ENCODE peak calls at places on chromosomes 6 and 20, in nine cellular contexts. One of them, this sample, is unnamed.

GRCh38 chr20:33640287-33640686 is 21.8 kb upstream of the C20orf144 start:
- DNase-seq in cardiac muscle cell: no peak
- DNase-seq in RWPE1: no peak
- DNase-seq in neural progenitor cell: no peak
- DNase-seq in colonic mucosa: no peak
- DNase-seq in CD8-positive, alpha-beta memory T cell: no peak
- DNase-seq in effector memory CD4-positive, alpha-beta T cell: no peak
- DNase-seq in prostate gland: no peak
- DNase-seq in GM23248: no peak
- DNase-seq in this sample: no peak

GRCh38 chr6:71499667-71500066 is 211.1 kb downstream of the OGFRL1 start:
- DNase-seq in cardiac muscle cell: no peak
- DNase-seq in RWPE1: no peak
- DNase-seq in neural progenitor cell: no peak
- DNase-seq in colonic mucosa: no peak
- DNase-seq in CD8-positive, alpha-beta memory T cell: no peak
- DNase-seq in effector memory CD4-positive, alpha-beta T cell: no peak
- DNase-seq in prostate gland: no peak
- DNase-seq in GM23248: no peak
- DNase-seq in this sample: no peak

GRCh38 chr6:78192057-78192456 is 539.2 kb downstream of the MEI4 start:
- DNase-seq in cardiac muscle cell: no peak
- DNase-seq in RWPE1: no peak
- DNase-seq in neural progenitor cell: no peak
- DNase-seq in colonic mucosa: no peak
- DNase-seq in CD8-positive, alpha-beta memory T cell: no peak
- DNase-seq in effector memory CD4-positive, alpha-beta T cell: no peak
- DNase-seq in prostate gland: no peak
- DNase-seq in GM23248: no peak
- DNase-seq in this sample: no peak

GRCh38 chr6:62775427-62776022 is 435.7 kb upstream of the FKBP1C start:
- DNase-seq in cardiac muscle cell: peak; percentile 51
- DNase-seq in RWPE1: no peak
- DNase-seq in neural progenitor cell: peak; percentile 44
- DNase-seq in colonic mucosa: no peak
- DNase-seq in CD8-positive, alpha-beta memory T cell: no peak
- DNase-seq in effector memory CD4-positive, alpha-beta T cell: no peak
- DNase-seq in prostate gland: no peak
- DNase-seq in GM23248: peak; percentile 39
- DNase-seq in this sample: no peak

GRCh38 chr6:158849899-158850806 is 31.0 kb upstream of the EZR start:
- DNase-seq in cardiac muscle cell: no peak
- DNase-seq in RWPE1: peak; percentile 93
- DNase-seq in neural progenitor cell: no peak
- DNase-seq in colonic mucosa: peak; percentile 79
- DNase-seq in CD8-positive, alpha-beta memory T cell: peak; percentile 80
- DNase-seq in effector memory CD4-positive, alpha-beta T cell: peak; percentile 41
- DNase-seq in prostate gland: peak; percentile 29
- DNase-seq in GM23248: peak; percentile 97
- DNase-seq in this sample: peak; percentile 98

GRCh38 chr6:158677906-158678305 is 28.1 kb downstream of the SYTL3 start:
- DNase-seq in cardiac muscle cell: no peak
- DNase-seq in RWPE1: no peak
- DNase-seq in neural progenitor cell: no peak
- DNase-seq in colonic mucosa: peak; percentile 9
- DNase-seq in CD8-positive, alpha-beta memory T cell: no peak
- DNase-seq in effector memory CD4-positive, alpha-beta T cell: no peak
- DNase-seq in prostate gland: no peak
- DNase-seq in GM23248: no peak
- DNase-seq in this sample: no peak

GRCh38 chr20:56826971-56827645 is 198.0 kb downstream of the TFAP2C start:
- DNase-seq in cardiac muscle cell: no peak
- DNase-seq in RWPE1: peak; percentile 96
- DNase-seq in neural progenitor cell: no peak
- DNase-seq in colonic mucosa: no peak
- DNase-seq in CD8-positive, alpha-beta memory T cell: no peak
- DNase-seq in effector memory CD4-positive, alpha-beta T cell: no peak
- DNase-seq in prostate gland: peak; percentile 30
- DNase-seq in GM23248: peak; percentile 93
- DNase-seq in this sample: no peak

GRCh38 chr6:170291271-170292110 is 613 bp upstream of the DLL1 start:
- DNase-seq in cardiac muscle cell: peak; percentile 72
- DNase-seq in RWPE1: no peak
- DNase-seq in neural progenitor cell: peak; percentile 96
- DNase-seq in colonic mucosa: peak; percentile 75
- DNase-seq in CD8-positive, alpha-beta memory T cell: no peak
- DNase-seq in effector memory CD4-positive, alpha-beta T cell: no peak
- DNase-seq in prostate gland: peak; percentile 72
- DNase-seq in GM23248: peak; percentile 39
- DNase-seq in this sample: no peak

GRCh38 chr6:168992696-168993185 is 260.9 kb downstream of the THBS2 start:
- DNase-seq in cardiac muscle cell: no peak
- DNase-seq in RWPE1: no peak
- DNase-seq in neural progenitor cell: no peak
- DNase-seq in colonic mucosa: no peak
- DNase-seq in CD8-positive, alpha-beta memory T cell: no peak
- DNase-seq in effector memory CD4-positive, alpha-beta T cell: no peak
- DNase-seq in prostate gland: no peak
- DNase-seq in GM23248: no peak
- DNase-seq in this sample: no peak

GRCh38 chr6:17226766-17227338 is 54.3 kb upstream of the RBM24 start:
- DNase-seq in cardiac muscle cell: no peak
- DNase-seq in RWPE1: no peak
- DNase-seq in neural progenitor cell: no peak
- DNase-seq in colonic mucosa: no peak
- DNase-seq in CD8-positive, alpha-beta memory T cell: no peak
- DNase-seq in effector memory CD4-positive, alpha-beta T cell: no peak
- DNase-seq in prostate gland: no peak
- DNase-seq in GM23248: peak; percentile 30
- DNase-seq in this sample: no peak

GRCh38 chr20:49616154-49617007 is 48.4 kb upstream of the PTGIS start:
- DNase-seq in cardiac muscle cell: no peak
- DNase-seq in RWPE1: no peak
- DNase-seq in neural progenitor cell: no peak
- DNase-seq in colonic mucosa: no peak
- DNase-seq in CD8-positive, alpha-beta memory T cell: no peak
- DNase-seq in effector memory CD4-positive, alpha-beta T cell: no peak
- DNase-seq in prostate gland: no peak
- DNase-seq in GM23248: no peak
- DNase-seq in this sample: peak; percentile 41
- H3K27ac ChIP-seq in cardiac muscle cell: no peak overlapping the region
- H3K27ac ChIP-seq in RWPE1: peak overlapping the region; percentile 50
- H3K27ac ChIP-seq in neural progenitor cell: no peak overlapping the region
- H3K27ac ChIP-seq in colonic mucosa: no peak overlapping the region
- H3K27ac ChIP-seq in CD8-positive, alpha-beta memory T cell: no peak overlapping the region
- H3K27ac ChIP-seq in effector memory CD4-positive, alpha-beta T cell: no peak overlapping the region
- H3K27ac ChIP-seq in prostate gland: no peak overlapping the region
- H3K27ac ChIP-seq in GM23248: no peak overlapping the region
- H3K27ac ChIP-seq in this sample: peak overlapping the region; percentile 72

DNA sequence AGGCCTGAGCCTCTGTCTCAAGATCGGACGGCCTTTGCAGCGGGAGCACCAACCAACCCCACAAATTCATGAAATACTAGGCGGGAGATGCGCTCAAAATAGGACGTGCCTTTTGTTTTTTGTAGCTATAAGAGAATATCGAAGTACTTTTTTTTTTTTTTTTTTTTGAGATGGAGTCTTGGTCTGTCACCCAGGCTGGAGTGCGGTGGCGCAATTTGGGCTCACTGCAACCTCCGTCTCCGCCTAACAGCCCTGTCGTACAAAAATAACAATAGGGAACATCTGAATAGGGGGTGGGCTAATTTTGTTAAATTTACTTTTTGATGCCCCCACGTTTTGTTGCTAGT is 5.9 kb upstream of the TUBB2A start:
- DNase-seq in cardiac muscle cell: no peak
- DNase-seq in RWPE1: no peak
- DNase-seq in neural progenitor cell: no peak
- DNase-seq in colonic mucosa: no peak
- DNase-seq in CD8-positive, alpha-beta memory T cell: no peak
- DNase-seq in effector memory CD4-positive, alpha-beta T cell: no peak
- DNase-seq in prostate gland: no peak
- DNase-seq in GM23248: no peak
- DNase-seq in this sample: no peak
- H3K27ac ChIP-seq in cardiac muscle cell: no peak overlapping the region
- H3K27ac ChIP-seq in RWPE1: peak overlapping the region; percentile 89
- H3K27ac ChIP-seq in neural progenitor cell: no peak overlapping the region
- H3K27ac ChIP-seq in colonic mucosa: peak overlapping the region; percentile 97
- H3K27ac ChIP-seq in CD8-positive, alpha-beta memory T cell: peak overlapping the region; percentile 62
- H3K27ac ChIP-seq in effector memory CD4-positive, alpha-beta T cell: no peak overlapping the region
- H3K27ac ChIP-seq in prostate gland: peak overlapping the region; percentile 86
- H3K27ac ChIP-seq in GM23248: peak overlapping the region; percentile 94
- H3K27ac ChIP-seq in this sample: peak overlapping the region; percentile 96

GRCh38 chr20:20466341-20466879 is 98.5 kb downstream of the INSM1 start:
- DNase-seq in cardiac muscle cell: no peak
- DNase-seq in RWPE1: no peak
- DNase-seq in neural progenitor cell: no peak
- DNase-seq in colonic mucosa: no peak
- DNase-seq in CD8-positive, alpha-beta memory T cell: no peak
- DNase-seq in effector memory CD4-positive, alpha-beta T cell: no peak
- DNase-seq in prostate gland: no peak
- DNase-seq in GM23248: peak; percentile 93
- DNase-seq in this sample: no peak
- H3K27ac ChIP-seq in cardiac muscle cell: no peak overlapping the region
- H3K27ac ChIP-seq in RWPE1: no peak overlapping the region
- H3K27ac ChIP-seq in neural progenitor cell: no peak overlapping the region
- H3K27ac ChIP-seq in colonic mucosa: no peak overlapping the region
- H3K27ac ChIP-seq in CD8-positive, alpha-beta memory T cell: no peak overlapping the region
- H3K27ac ChIP-seq in effector memory CD4-positive, alpha-beta T cell: no peak overlapping the region
- H3K27ac ChIP-seq in prostate gland: no peak overlapping the region
- H3K27ac ChIP-seq in GM23248: peak overlapping the region; percentile 67
- H3K27ac ChIP-seq in this sample: no peak overlapping the region

GRCh38 chr20:48660788-48661187 is 167.0 kb downstream of the PREX1 start:
- DNase-seq in cardiac muscle cell: no peak
- DNase-seq in RWPE1: no peak
- DNase-seq in neural progenitor cell: no peak
- DNase-seq in colonic mucosa: no peak
- DNase-seq in CD8-positive, alpha-beta memory T cell: no peak
- DNase-seq in effector memory CD4-positive, alpha-beta T cell: no peak
- DNase-seq in prostate gland: no peak
- DNase-seq in GM23248: no peak
- DNase-seq in this sample: no peak
- H3K27ac ChIP-seq in cardiac muscle cell: no peak overlapping the region
- H3K27ac ChIP-seq in RWPE1: no peak overlapping the region
- H3K27ac ChIP-seq in neural progenitor cell: no peak overlapping the region
- H3K27ac ChIP-seq in colonic mucosa: no peak overlapping the region
- H3K27ac ChIP-seq in CD8-positive, alpha-beta memory T cell: no peak overlapping the region
- H3K27ac ChIP-seq in effector memory CD4-positive, alpha-beta T cell: no peak overlapping the region
- H3K27ac ChIP-seq in prostate gland: no peak overlapping the region
- H3K27ac ChIP-seq in GM23248: no peak overlapping the region
- H3K27ac ChIP-seq in this sample: no peak overlapping the region

DNA sequence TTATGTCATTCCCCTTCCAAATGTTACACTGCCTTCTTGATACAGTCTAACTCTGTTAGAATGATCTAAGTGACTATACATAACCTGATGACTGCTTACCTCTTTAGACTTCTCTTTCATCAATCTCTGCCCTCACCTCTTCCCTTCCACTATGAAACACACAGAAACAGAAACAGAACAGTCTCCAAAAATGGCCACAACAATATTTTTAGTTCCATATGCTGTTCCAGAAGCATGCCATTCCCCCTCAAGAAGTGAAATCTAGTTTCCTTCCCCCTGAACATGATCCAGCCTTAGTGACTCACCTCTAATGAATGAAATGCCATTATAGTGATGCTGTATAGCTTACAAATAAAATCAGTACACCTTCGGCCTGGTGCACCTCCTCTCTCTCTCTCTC is 229.3 kb upstream of the TENT5A start:
- DNase-seq in cardiac muscle cell: no peak
- DNase-seq in RWPE1: peak; percentile 71
- DNase-seq in neural progenitor cell: no peak
- DNase-seq in colonic mucosa: no peak
- DNase-seq in CD8-positive, alpha-beta memory T cell: no peak
- DNase-seq in effector memory CD4-positive, alpha-beta T cell: no peak
- DNase-seq in prostate gland: no peak
- DNase-seq in GM23248: peak; percentile 76
- DNase-seq in this sample: no peak
- H3K27ac ChIP-seq in cardiac muscle cell: no peak overlapping the region
- H3K27ac ChIP-seq in RWPE1: no peak overlapping the region
- H3K27ac ChIP-seq in neural progenitor cell: no peak overlapping the region
- H3K27ac ChIP-seq in colonic mucosa: no peak overlapping the region
- H3K27ac ChIP-seq in CD8-positive, alpha-beta memory T cell: no peak overlapping the region
- H3K27ac ChIP-seq in effector memory CD4-positive, alpha-beta T cell: no peak overlapping the region
- H3K27ac ChIP-seq in prostate gland: no peak overlapping the region
- H3K27ac ChIP-seq in GM23248: peak overlapping the region; percentile 74
- H3K27ac ChIP-seq in this sample: no peak overlapping the region

GRCh38 chr20:51980277-51980676 is 178.0 kb upstream of the SALL4 start:
- DNase-seq in cardiac muscle cell: no peak
- DNase-seq in RWPE1: no peak
- DNase-seq in neural progenitor cell: no peak
- DNase-seq in colonic mucosa: no peak
- DNase-seq in CD8-positive, alpha-beta memory T cell: no peak
- DNase-seq in effector memory CD4-positive, alpha-beta T cell: no peak
- DNase-seq in prostate gland: no peak
- DNase-seq in GM23248: no peak
- DNase-seq in this sample: no peak

GRCh38 chr20:51985753-51986152 is 183.4 kb upstream of the SALL4 start:
- DNase-seq in cardiac muscle cell: no peak
- DNase-seq in RWPE1: no peak
- DNase-seq in neural progenitor cell: no peak
- DNase-seq in colonic mucosa: no peak
- DNase-seq in CD8-positive, alpha-beta memory T cell: no peak
- DNase-seq in effector memory CD4-positive, alpha-beta T cell: no peak
- DNase-seq in prostate gland: no peak
- DNase-seq in GM23248: no peak
- DNase-seq in this sample: no peak

GRCh38 chr20:51979226-51979625 is 176.9 kb upstream of the SALL4 start:
- DNase-seq in cardiac muscle cell: no peak
- DNase-seq in RWPE1: no peak
- DNase-seq in neural progenitor cell: no peak
- DNase-seq in colonic mucosa: no peak
- DNase-seq in CD8-positive, alpha-beta memory T cell: no peak
- DNase-seq in effector memory CD4-positive, alpha-beta T cell: no peak
- DNase-seq in prostate gland: no peak
- DNase-seq in GM23248: no peak
- DNase-seq in this sample: no peak

GRCh38 chr20:51987812-51988211 is 185.5 kb upstream of the SALL4 start:
- DNase-seq in cardiac muscle cell: no peak
- DNase-seq in RWPE1: no peak
- DNase-seq in neural progenitor cell: no peak
- DNase-seq in colonic mucosa: no peak
- DNase-seq in CD8-positive, alpha-beta memory T cell: no peak
- DNase-seq in effector memory CD4-positive, alpha-beta T cell: no peak
- DNase-seq in prostate gland: no peak
- DNase-seq in GM23248: no peak
- DNase-seq in this sample: no peak

DNA sequence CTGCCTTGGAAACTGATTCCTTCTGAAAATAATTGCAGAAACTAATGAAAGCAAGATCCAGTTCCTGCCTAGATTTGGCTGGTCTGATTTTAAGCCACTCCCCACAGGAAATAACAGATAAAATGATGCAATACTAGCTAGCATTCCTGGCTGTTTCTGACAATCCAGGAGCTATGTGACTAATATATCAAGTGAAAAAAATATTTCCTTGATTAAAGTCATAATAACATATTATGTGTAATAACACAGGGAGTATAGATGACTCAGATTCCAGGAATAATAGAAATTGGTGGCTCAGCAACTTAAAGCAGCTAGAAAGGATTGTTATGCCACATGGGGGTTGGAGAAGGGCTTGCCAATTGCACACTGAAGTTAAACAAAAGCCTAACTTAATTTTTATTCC is 182.7 kb upstream of the SALL4 start:
- DNase-seq in cardiac muscle cell: no peak
- DNase-seq in RWPE1: peak; percentile 99
- DNase-seq in neural progenitor cell: no peak
- DNase-seq in colonic mucosa: no peak
- DNase-seq in CD8-positive, alpha-beta memory T cell: no peak
- DNase-seq in effector memory CD4-positive, alpha-beta T cell: no peak
- DNase-seq in prostate gland: no peak
- DNase-seq in GM23248: peak; percentile 93
- DNase-seq in this sample: peak; percentile 8
- H3K27ac ChIP-seq in cardiac muscle cell: no peak overlapping the region
- H3K27ac ChIP-seq in RWPE1: peak overlapping the region; percentile 97
- H3K27ac ChIP-seq in neural progenitor cell: no peak overlapping the region
- H3K27ac ChIP-seq in colonic mucosa: no peak overlapping the region
- H3K27ac ChIP-seq in CD8-positive, alpha-beta memory T cell: no peak overlapping the region
- H3K27ac ChIP-seq in effector memory CD4-positive, alpha-beta T cell: no peak overlapping the region
- H3K27ac ChIP-seq in prostate gland: peak overlapping the region; percentile 8
- H3K27ac ChIP-seq in GM23248: peak overlapping the region; percentile 73
- H3K27ac ChIP-seq in this sample: no peak overlapping the region

This sample was measured in small intestine.